ENCODE peak calls at places on chromosome 10, in four cellular contexts. One of them, this sample, is unnamed.

GRCh38 chr10:84365339-84365881 is 37.0 kb downstream of the CCSER2 start:
- DNase-seq in ACHN: no peak
- DNase-seq in T-helper 1 cell: no peak
- DNase-seq in GM04504: no peak
- DNase-seq in this sample: no peak

GRCh38 chr10:11045995-11046394 is 28.3 kb downstream of the CELF2 start:
- DNase-seq in ACHN: no peak
- DNase-seq in T-helper 1 cell: no peak
- DNase-seq in GM04504: no peak
- DNase-seq in this sample: no peak

GRCh38 chr10:129768437-129769355 is 195.4 kb downstream of the EBF3 start:
- DNase-seq in ACHN: no peak
- DNase-seq in T-helper 1 cell: no peak
- DNase-seq in GM04504: no peak
- DNase-seq in this sample: no peak

GRCh38 chr10:110893559-110894179 is 21.9 kb downstream of the PDCD4 start:
- DNase-seq in ACHN: peak
- DNase-seq in T-helper 1 cell: no peak
- DNase-seq in GM04504: no peak
- DNase-seq in this sample: peak

GRCh38 chr10:103504181-103504783 is 10.8 kb downstream of the NEURL1 start:
- DNase-seq in ACHN: peak
- DNase-seq in T-helper 1 cell: no peak
- DNase-seq in GM04504: no peak
- DNase-seq in this sample: peak

GRCh38 chr10:110355922-110356627 is 51.4 kb upstream of the SMNDC1 start:
- DNase-seq in ACHN: no peak
- DNase-seq in T-helper 1 cell: no peak
- DNase-seq in GM04504: no peak
- DNase-seq in this sample: no peak

GRCh38 chr10:44956717-44957706 is 2.6 kb upstream of the RASSF4 start:
- DNase-seq in ACHN: no peak
- DNase-seq in T-helper 1 cell: no peak
- DNase-seq in GM04504: no peak
- DNase-seq in this sample: no peak

GRCh38 chr10:47176903-47177860 is 122.8 kb upstream of the GDF10 start:
- DNase-seq in ACHN: no peak
- DNase-seq in T-helper 1 cell: no peak
- DNase-seq in GM04504: peak
- DNase-seq in this sample: no peak

GRCh38 chr10:43410345-43410744 is 1.4 kb upstream of the HNRNPF start:
- DNase-seq in ACHN: no peak
- DNase-seq in T-helper 1 cell: no peak
- DNase-seq in GM04504: no peak
- DNase-seq in this sample: no peak

GRCh38 chr10:102433619-102434046 is 1.3 kb upstream of the CUEDC2 start:
- DNase-seq in ACHN: no peak
- DNase-seq in T-helper 1 cell: no peak
- DNase-seq in GM04504: no peak
- DNase-seq in this sample: no peak

GRCh38 chr10:104639595-104640338 is 1.3 kb upstream of the SORCS3 start:
- DNase-seq in ACHN: peak
- DNase-seq in T-helper 1 cell: no peak
- DNase-seq in GM04504: no peak
- DNase-seq in this sample: no peak

GRCh38 chr10:72107325-72108003 is 19.1 kb upstream of the SPOCK2 start:
- DNase-seq in ACHN: peak
- DNase-seq in T-helper 1 cell: peak
- DNase-seq in GM04504: no peak
- DNase-seq in this sample: no peak

GRCh38 chr10:72319416-72320254 is 35.1 kb downstream of the DNAJB12 start:
- DNase-seq in ACHN: peak
- DNase-seq in T-helper 1 cell: peak
- DNase-seq in GM04504: peak
- DNase-seq in this sample: peak

GRCh38 chr10:3136763-3137611 is 35.6 kb downstream of the PITRM1 start:
- DNase-seq in ACHN: no peak
- DNase-seq in T-helper 1 cell: no peak
- DNase-seq in GM04504: peak
- DNase-seq in this sample: no peak

GRCh38 chr10:13162013-13162364 is 631 bp downstream of the MCM10 start:
- DNase-seq in ACHN: no peak
- DNase-seq in T-helper 1 cell: no peak
- DNase-seq in GM04504: no peak
- DNase-seq in this sample: no peak

GRCh38 chr10:7610651-7611389 is 55.9 kb downstream of the ITIH5 start:
- DNase-seq in ACHN: peak
- DNase-seq in T-helper 1 cell: no peak
- DNase-seq in GM04504: peak
- DNase-seq in this sample: no peak

GRCh38 chr10:16866861-16867260 is 49.6 kb upstream of the RSU1 start:
- DNase-seq in ACHN: no peak
- DNase-seq in T-helper 1 cell: no peak
- DNase-seq in GM04504: no peak
- DNase-seq in this sample: no peak

GRCh38 chr10:71520042-71520441 is 123.3 kb downstream of the CDH23 start:
- DNase-seq in ACHN: no peak
- DNase-seq in T-helper 1 cell: no peak
- DNase-seq in GM04504: no peak
- DNase-seq in this sample: peak

This sample was measured in dermis microvascular lymphatic vessel endothelial cell.